ENCODE peak calls at places on chromosome 11, in four cellular contexts. J is fibroblast of pulmonary artery, D is choroid plexus epithelial cell, O is astrocyte of the cerebellum. Y is an unnamed sample.

GRCh38 chr11:20647976-20648565 is 21.3 kb upstream of the NELL1 start:
- DNase-seq in D (peak; percentile 61), O (peak; percentile 29), J (peak; percentile 62), Y (no peak)

GRCh38 chr11:81658722-81659121 is 1074.9 kb downstream of the FAM181B start:
- DNase-seq in J (peak; percentile 16), D (peak; percentile 63), O (no peak), Y (no peak)

GRCh38 chr11:37657645-37658044 is 1059.6 kb upstream of the RAG2 start:
- DNase-seq in J (peak; percentile 77), O (peak; percentile 18), D (peak; percentile 64), Y (no peak)

GRCh38 chr11:369336-370018 is at the start of gene B4GALNT4:
- DNase-seq in D (no peak), J (peak; percentile 22), O (no peak), Y (no peak)

GRCh38 chr11:128283445-128283844 is 303.9 kb downstream of the ETS1 start:
- DNase-seq in J (peak; percentile 61), D (no peak), O (no peak), Y (no peak)

GRCh38 chr11:132779487-132779886 is 752.8 kb downstream of the OPCML start:
- DNase-seq in D (peak; percentile 28), J (no peak), O (no peak), Y (peak; percentile 24)

GRCh38 chr11:126561327-126561893 is 205.9 kb downstream of the ST3GAL4 start:
- DNase-seq in O (peak; percentile 69), J (peak; percentile 76), D (peak; percentile 74), Y (no peak)

GRCh38 chr11:70351646-70352045 is 46.7 kb upstream of the CTTN start:
- DNase-seq in J (no peak), O (no peak), D (no peak), Y (no peak)

GRCh38 chr11:60208146-60208895 is 25.4 kb upstream of the MS4A6A start:
- DNase-seq in D (no peak), O (no peak), J (no peak), Y (no peak)

GRCh38 chr11:69449320-69450063 is 32.0 kb upstream of the LINC01488 start:
- DNase-seq in D (peak; percentile 29), O (no peak), J (peak; percentile 50), Y (no peak)

GRCh38 chr11:2581931-2582435 is 117.8 kb downstream of the KCNQ1OT1 start:
- DNase-seq in D (no peak), O (no peak), J (no peak), Y (no peak)
- TF ChIP-seq CTCF in D (no peak), O (no peak), J (no peak), Y (no peak)

DNA sequence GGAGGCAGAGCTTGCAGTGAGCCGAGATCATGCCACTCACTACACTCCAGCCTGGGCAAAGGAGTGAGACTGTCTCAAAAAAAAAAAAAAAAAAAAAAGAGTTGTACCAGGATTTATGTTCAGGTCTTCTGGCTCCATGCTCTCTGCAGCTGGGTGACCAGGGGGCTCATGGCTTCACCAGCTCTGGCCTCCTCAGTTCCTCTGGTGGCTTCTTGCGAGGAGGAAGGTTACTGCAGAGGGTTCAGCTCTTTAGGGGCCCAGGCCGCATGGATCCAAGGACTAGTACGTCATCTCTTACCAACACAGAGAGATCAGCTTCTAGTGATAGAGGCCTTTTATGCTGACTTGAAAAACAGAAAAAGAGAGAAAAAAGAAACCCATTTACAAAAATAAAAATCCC is 13.5 kb downstream of the ZBTB16 start:
- DNase-seq in J (no peak), O (no peak), D (no peak), Y (no peak)
- H3K4me3 ChIP-seq in J (no peak overlapping the region), O (no peak overlapping the region), D (no peak overlapping the region), Y (no peak overlapping the region)

GRCh38 chr11:130600616-130601015 is 152.2 kb downstream of the ADAMTS15 start:
- DNase-seq in O (no peak), D (no peak), J (no peak), Y (no peak)

GRCh38 chr11:130602700-130603584 is 154.5 kb downstream of the ADAMTS15 start:
- DNase-seq in J (no peak), O (no peak), D (no peak), Y (no peak)

GRCh38 chr11:130600139-130600538 is 151.7 kb downstream of the ADAMTS15 start:
- DNase-seq in O (no peak), D (peak; percentile 74), J (peak; percentile 43), Y (no peak)

GRCh38 chr11:130601764-130602163 is 153.3 kb downstream of the ADAMTS15 start:
- DNase-seq in J (no peak), O (no peak), D (no peak), Y (no peak)

DNA sequence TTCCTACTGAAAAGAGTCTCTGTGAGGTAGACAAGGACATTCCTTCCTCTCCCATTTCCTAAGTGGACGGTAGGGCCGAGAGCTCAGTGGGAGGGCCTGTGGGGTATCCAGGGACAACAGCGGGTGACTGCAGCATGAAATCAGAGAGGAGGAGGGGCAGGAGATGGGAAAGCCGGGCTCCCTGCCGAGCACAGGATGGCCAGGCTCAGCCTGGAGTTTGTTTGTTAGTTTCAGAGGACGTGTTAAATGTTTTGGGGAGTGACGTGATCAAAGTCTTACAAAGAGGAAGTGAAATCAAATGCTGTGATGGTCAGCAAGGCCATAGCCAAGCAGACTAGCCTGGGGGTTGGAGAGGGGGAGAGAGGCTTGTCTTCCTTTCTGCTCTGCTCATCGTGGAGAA is 152.7 kb downstream of the ADAMTS15 start:
- DNase-seq in J (peak; percentile 76), D (peak; percentile 93), O (peak; percentile 18), Y (no peak)
- TF ChIP-seq CTCF in J (no peak), D (no peak), O (no peak), Y (no peak)

GRCh38 chr11:84130646-84131427 is 844.7 kb upstream of the CCDC90B start:
- DNase-seq in D (peak; percentile 2), J (no peak), O (no peak), Y (no peak)

DNA sequence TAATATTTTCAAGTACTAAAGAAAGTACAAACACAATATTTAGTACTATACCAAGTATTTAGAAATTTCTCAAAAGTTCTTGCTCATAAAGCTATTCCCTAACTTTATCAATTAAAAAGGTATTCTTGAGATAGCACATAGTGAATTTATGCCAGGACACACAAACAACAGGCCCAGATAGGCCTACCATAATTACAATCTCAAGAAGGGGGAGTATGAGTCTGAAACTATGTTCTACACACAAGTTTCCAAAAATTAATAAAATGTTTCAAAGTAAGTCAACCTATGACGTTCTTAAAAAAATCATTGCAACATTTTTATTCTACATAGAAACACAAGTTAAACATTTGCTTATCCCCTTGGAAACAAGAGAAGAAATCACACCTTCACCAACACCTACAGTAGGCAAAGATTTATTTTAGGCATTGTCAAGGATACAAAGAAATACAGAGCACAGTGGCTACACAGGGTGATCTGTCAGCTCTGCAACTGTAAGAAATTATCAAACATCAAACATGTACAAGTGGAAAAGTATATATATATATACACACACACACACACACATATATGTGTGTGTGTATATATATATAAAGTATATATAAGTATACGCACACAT is 843.9 kb upstream of the CCDC90B start:
- DNase-seq in O (no peak), D (no peak), J (no peak), Y (no peak)
- H3K4me3 ChIP-seq in O (no peak overlapping the region), D (no peak overlapping the region), J (no peak overlapping the region), Y (no peak overlapping the region)

DNA sequence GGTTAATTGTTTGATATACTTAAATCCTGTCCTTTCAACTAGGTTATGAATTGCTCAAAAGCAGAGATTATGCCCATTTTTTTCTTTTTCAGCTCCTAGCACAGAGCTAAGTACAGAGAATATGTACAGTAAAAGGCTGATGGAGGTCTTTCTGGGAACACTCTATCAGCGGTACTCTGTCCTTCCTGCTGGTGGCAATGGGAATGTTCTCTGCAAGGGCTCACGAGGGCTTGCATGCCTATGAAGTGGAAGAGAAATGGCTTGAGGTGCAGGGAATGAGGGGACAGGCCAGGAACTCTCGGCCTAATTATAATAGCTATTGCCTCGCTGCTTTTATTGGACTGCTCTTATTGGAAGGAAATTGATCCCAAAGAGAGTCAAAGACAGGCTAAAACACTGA is 83.7 kb upstream of the RAB1B start:
- DNase-seq in O (no peak), D (no peak), J (no peak), Y (no peak)
- TF ChIP-seq CTCF in O (no peak), D (no peak), J (no peak), Y (no peak)

DNA sequence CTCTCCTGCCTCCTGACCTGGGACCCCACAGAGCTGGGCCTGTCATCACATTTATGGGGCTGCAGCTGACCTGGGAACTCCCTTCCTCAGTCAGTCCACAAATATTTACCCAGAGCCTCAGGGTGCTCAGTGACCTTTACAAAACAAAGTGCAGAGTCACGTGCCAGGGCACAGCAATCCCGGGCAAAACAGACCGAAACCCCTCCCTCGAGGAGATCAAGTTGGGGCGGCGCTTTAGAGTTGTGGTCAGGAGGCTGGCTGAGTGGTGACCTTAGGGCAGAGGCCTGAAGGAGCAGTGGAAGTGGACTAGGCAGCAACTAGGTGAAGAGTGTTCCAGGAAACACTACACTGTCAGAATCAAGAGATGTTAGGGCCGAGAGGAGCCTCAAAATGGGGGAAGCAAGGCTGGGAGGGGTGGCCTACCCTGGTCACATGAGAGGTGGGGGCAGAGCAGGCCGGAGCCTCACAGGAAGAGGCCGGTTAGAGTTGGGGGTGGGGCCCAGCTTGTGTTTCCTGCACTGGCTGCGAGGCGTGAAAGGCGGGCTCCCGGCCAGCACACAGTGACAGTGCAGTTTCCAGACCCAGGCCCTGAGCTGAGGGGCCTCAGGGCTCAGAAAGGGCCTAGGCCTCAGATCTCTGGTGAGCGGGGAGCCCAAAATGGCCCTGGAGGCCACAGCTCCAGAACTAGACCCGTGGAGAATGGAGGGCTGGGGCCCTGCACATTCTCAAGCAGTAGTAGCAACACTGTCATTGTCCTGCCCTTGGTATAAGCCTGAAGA is 3.7 kb upstream of the NEAT1 start:
- DNase-seq in D (peak; percentile 100), J (peak; percentile 98), O (peak; percentile 69), Y (no peak)
- H3K4me3 ChIP-seq in D (peak overlapping the region; percentile 32), J (peak overlapping the region; percentile 50), O (peak overlapping the region; percentile 17), Y (peak overlapping the region; percentile 46)

DNA sequence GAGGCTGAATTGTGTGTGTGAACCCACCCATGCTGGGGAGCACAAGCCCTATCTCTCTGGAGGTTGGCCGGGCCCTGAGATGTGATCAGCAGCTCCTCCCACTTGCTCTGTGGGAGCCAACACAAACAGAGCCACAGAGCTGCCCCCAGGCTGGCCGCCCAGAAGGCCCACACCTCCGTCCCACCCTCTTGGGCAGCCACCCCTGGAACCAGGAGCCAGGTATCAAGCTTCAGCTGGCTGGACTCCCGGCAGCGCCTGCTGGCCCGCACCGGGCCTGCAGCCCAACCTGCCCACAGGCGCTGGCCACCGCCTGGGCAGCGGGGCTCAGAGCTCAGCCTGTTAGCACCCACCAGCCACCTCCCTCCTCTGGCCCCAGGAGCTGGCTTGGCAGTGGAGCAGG is 451.0 kb downstream of the SOX6 start:
- DNase-seq in O (no peak), J (no peak), D (no peak), Y (no peak)
- TF ChIP-seq CTCF in O (no peak), J (no peak), D (no peak), Y (no peak)

Y was measured in AG04449.